ENCODE peak calls at places on chromosomes 6 and 20, in eight cellular contexts. Y, P, O, N, E, H, G and A are unnamed samples.

GRCh38 chr6:144847906-144848305 is 562.8 kb downstream of the UTRN start:
- DNase-seq in E (no peak), Y (no peak), P (no peak), O (no peak), N (no peak), H (peak), G (no peak), A (no peak)

GRCh38 chr6:132425176-132425575 is 23.9 kb upstream of the MOXD1 start:
- DNase-seq in O (peak), E (no peak), P (no peak), G (no peak), Y (no peak), H (no peak), N (no peak), A (no peak)

GRCh38 chr6:109002100-109002697 is 92.4 kb downstream of the SESN1 start:
- DNase-seq in Y (peak), O (no peak), G (no peak), E (no peak), N (no peak), H (no peak), P (peak), A (no peak)

GRCh38 chr6:108592371-108593337 is 31.9 kb downstream of the FOXO3 start:
- DNase-seq in O (peak), P (no peak), G (no peak), H (peak), N (no peak), Y (no peak), E (peak), A (peak)

GRCh38 chr6:21067521-21067920 is 526.0 kb upstream of the SOX4 start:
- DNase-seq in O (no peak), Y (peak), E (no peak), H (no peak), P (no peak), N (peak), G (no peak), A (no peak)

GRCh38 chr6:81876977-81877376 is 124.5 kb upstream of the TENT5A start:
- DNase-seq in P (no peak), E (no peak), N (no peak), O (no peak), H (no peak), G (no peak), Y (peak), A (no peak)

GRCh38 chr20:54468082-54468481 is 7.3 kb upstream of the DOK5 start:
- DNase-seq in N (no peak), E (no peak), O (no peak), Y (no peak), G (no peak), P (no peak), H (no peak), A (no peak)

GRCh38 chr20:42530855-42531674 is 658.6 kb downstream of the PTPRT start:
- DNase-seq in E (peak), G (peak), H (peak), P (peak), Y (peak), N (no peak), O (peak), A (peak)

GRCh38 chr20:611047-611842 is 1.1 kb upstream of the TCF15 start:
- DNase-seq in E (no peak), O (no peak), P (no peak), H (no peak), Y (no peak), N (no peak), G (no peak), A (no peak)

GRCh38 chr20:23294671-23295070 is 55.9 kb upstream of the NXT1 start:
- DNase-seq in N (no peak), O (no peak), P (no peak), H (no peak), E (no peak), Y (no peak), G (no peak), A (no peak)

GRCh38 chr6:80608881-80609280 is 502.4 kb downstream of the BCKDHB start:
- DNase-seq in E (no peak), Y (no peak), H (no peak), N (no peak), O (no peak), G (no peak), P (no peak), A (no peak)

GRCh38 chr6:80605165-80605989 is 498.9 kb downstream of the BCKDHB start:
- DNase-seq in N (peak), H (peak), E (peak), G (peak), O (peak), Y (peak), P (peak), A (no peak)

GRCh38 chr6:80607814-80608391 is 501.4 kb downstream of the BCKDHB start:
- DNase-seq in G (no peak), Y (peak), O (peak), N (no peak), H (peak), P (peak), E (no peak), A (no peak)

DNA sequence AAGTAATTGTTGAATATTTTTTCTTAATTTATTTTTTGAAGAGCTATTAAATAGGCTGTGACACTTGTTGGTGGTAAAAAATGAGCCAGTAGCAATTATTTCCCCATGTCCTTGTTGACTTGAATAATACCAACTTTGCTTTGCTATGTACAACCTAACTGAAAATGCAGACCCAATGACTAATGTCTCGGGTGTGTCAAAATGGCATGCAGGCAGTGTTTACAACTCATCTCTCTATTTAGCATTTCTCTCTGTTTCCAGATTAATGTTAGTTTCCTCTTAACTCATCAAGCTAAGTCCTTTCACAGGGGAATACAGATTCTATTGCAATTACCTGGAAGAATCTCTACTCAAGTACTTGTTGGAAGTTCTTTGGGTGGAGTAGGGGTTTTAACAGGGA is 504.4 kb downstream of the BCKDHB start:
- DNase-seq in E (no peak), G (no peak), H (no peak), O (no peak), N (no peak), P (no peak), Y (peak), A (no peak)
- H2AFZ ChIP-seq in E (no peak), G (no peak), H (no peak), O (no peak), N (peak), P (no peak), Y (peak), A (no peak)

GRCh38 chr6:158707826-158708225 is 58.0 kb downstream of the SYTL3 start:
- DNase-seq in N (no peak), G (no peak), H (no peak), O (no peak), Y (no peak), E (peak), P (peak), A (peak)

GRCh38 chr6:158703840-158704822 is 54.3 kb downstream of the SYTL3 start:
- DNase-seq in E (peak), H (peak), Y (peak), N (peak), G (peak), P (peak), O (peak), A (peak)

GRCh38 chr6:158706369-158706982 is 56.6 kb downstream of the SYTL3 start:
- DNase-seq in O (peak), P (peak), N (peak), E (no peak), H (peak), Y (peak), G (peak), A (peak)

GRCh38 chr6:158707120-158707519 is 57.3 kb downstream of the SYTL3 start:
- DNase-seq in Y (peak), O (no peak), G (no peak), P (peak), H (no peak), N (peak), E (no peak), A (no peak)

DNA sequence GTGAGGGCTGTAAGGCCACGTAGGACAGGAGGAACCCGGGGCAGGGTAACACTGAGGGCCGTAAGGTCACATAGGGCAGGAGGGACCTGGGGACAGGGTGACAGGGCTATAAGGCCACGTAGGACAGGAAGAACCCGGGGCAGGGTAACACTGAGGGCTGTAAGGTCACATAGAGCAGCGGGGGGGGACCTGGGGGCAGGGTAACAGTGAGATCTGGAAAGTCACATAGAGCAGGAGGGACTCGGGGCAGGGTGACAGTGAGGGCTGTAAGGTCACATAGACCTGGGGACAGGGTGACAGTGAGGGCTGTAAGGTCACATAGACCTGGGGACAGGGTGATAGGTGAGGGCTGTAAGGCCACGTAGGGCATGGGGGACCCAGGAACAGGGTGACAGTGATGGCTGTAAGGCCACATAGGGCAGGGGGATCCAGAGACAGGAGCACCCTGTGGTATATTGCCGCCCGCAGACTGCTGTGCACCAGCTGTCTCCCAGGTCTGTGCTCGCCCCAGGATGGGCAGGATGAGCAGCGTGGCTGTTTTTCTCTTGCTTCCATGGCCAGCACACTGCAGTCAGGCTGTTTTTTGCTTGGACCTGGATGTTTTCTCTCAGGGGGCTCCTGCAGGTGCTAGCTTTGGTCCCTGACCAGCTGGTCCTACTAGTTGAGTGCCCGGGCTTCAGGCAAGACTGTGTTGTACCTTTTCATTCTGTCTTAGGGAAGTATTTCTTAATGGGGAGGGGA is 55.7 kb downstream of the SYTL3 start:
- DNase-seq in G (no peak), H (no peak), P (no peak), Y (no peak), O (no peak), E (no peak), N (no peak), A (no peak)
- H3K27ac ChIP-seq in G (no peak), H (no peak), P (peak), Y (no peak), O (no peak), E (no peak), N (peak), A (no peak)

DNA sequence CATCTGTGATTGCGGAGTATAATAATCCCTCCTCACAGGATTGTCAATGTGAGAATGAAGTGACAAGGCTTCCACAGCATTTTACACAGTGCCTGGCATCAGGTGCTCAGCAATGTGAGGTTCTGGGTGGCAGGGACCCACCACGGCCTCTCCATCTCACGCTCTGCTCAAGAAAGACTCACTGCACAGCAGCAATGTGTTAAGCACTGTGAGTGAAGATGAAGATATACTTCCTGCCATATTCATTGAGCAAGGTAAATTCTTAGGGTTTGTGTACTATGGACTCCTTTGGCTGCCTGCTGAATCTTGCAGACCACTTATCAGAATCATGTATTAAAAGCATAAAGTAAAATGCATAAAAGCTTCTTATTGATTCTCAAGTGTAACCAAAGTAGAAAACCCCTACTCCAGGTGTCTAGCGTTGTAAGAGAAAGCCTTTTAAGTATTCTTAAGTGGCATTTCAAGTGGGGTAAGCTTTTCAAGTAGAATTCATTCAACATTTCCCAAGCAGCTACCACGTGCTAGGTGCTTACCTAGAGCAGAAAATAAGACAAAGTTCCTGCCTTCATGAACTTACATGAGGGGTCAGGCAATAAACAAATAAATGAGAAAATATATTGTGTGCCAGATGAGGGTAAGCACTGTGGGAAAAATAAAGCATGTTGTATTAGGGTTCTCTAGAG is 17.0 kb upstream of the MEP1A start:
- DNase-seq in G (no peak), Y (no peak), N (no peak), E (no peak), P (no peak), H (no peak), O (no peak), A (no peak)
- TF ChIP-seq EZH2phosphoT487 in G (no peak), Y (no peak), N (no peak), E (no peak), P (no peak), H (no peak), O (no peak), A (no peak)

GRCh38 chr6:25302156-25302555 is 23.0 kb downstream of the CARMIL1 start:
- DNase-seq in N (no peak), G (no peak), E (no peak), Y (no peak), O (no peak), P (no peak), H (peak), A (no peak)

GRCh38 chr6:25303234-25303633 is 24.1 kb downstream of the CARMIL1 start:
- DNase-seq in N (no peak), H (no peak), E (no peak), P (no peak), O (no peak), Y (no peak), G (no peak), A (peak)

GRCh38 chr6:25298508-25298834 is 19.3 kb downstream of the CARMIL1 start:
- DNase-seq in E (no peak), H (no peak), N (no peak), Y (no peak), P (no peak), O (no peak), G (no peak), A (peak)

GRCh38 chr6:25302677-25303128 is 23.5 kb downstream of the CARMIL1 start:
- DNase-seq in N (no peak), H (peak), Y (peak), O (no peak), P (peak), E (no peak), G (no peak), A (no peak)

GRCh38 chr6:25301358-25301757 is 22.2 kb downstream of the CARMIL1 start:
- DNase-seq in N (no peak), G (no peak), Y (no peak), H (no peak), E (peak), O (no peak), P (no peak), A (peak)
- H2AFZ ChIP-seq in N (no peak), G (no peak), Y (no peak), H (no peak), E (no peak), O (no peak), P (no peak), A (no peak)

DNA sequence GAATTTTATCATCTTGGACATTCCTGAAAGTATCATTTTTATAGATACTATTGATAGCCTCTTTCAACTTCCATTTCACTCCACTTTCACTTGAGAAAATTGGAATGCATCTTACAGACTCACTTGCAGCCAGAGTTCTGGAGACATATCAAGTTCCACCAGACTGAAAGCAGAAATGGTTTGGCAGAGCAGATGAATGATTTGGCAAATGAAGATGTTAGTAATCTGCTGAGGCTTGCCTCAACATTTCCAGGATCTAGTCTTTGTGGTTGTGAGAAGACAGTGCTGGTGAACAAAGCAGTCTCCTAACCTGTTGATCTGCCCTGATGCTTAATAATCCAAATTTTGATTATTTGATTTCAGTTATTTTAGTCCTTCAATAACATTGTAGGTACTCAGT is 202.6 kb downstream of the TRDN start:
- DNase-seq in G (no peak), P (no peak), E (no peak), H (no peak), Y (no peak), O (no peak), N (no peak), A (no peak)
- H3K27ac ChIP-seq in G (no peak), P (no peak), E (no peak), H (no peak), Y (no peak), O (no peak), N (no peak), A (no peak)

DNA sequence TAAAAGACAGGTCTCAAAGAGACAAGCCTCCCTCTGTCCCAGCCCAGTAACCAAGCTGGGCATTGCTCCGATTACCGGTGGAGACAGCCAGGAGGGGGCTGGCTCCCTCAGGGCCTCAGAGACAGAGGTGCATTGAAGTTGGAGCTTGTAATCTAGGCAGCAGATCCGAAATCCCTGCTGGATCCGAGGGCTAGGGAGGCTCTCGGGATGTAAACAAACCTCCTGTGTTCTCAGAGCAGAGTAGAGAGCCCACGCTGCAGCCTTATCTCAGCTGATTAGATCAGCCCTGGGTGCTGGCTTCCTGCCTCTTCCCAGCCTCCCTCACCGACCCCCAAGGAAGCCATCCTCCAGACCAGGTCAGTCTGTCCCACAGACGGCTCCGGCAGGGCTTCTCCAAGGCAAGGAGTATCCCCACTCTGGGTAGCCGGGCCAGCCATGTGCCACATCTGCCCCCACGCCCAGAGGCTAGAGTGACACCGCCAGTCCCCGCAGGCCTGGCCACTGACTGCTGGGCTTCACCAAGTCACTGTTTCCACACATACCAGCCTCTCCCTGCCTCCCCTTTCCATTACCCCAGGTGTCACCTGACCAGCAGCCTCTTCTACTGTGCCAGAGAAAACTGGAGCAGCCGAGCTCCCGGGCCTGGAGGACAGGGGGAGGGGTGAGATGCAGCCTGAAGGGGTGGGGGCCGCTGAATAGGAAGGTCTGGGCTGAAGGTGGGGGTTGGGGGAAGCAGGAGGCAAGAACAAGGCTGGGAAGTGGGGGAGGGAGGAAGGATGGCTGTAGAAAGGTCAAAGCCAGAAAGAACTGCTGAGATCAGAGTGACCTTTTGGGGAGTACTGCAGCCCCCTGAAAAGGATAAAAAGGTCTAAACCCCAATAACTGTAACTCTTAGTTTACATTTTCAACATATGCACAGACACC is 6.0 kb downstream of the SDC4 start:
- DNase-seq in H (peak), E (no peak), N (no peak), G (peak), Y (peak), O (peak), P (peak), A (no peak)
- TF ChIP-seq EZH2phosphoT487 in H (no peak), E (no peak), N (no peak), G (no peak), Y (no peak), O (no peak), P (no peak), A (no peak)

GRCh38 chr6:33944686-33945411 is 141.0 kb upstream of the MLN start:
- DNase-seq in G (no peak), E (no peak), Y (no peak), P (no peak), H (no peak), N (no peak), O (peak), A (no peak)

GRCh38 chr6:33949111-33949510 is 145.3 kb upstream of the MLN start:
- DNase-seq in E (no peak), H (no peak), P (no peak), O (no peak), G (no peak), N (no peak), Y (no peak), A (no peak)

GRCh38 chr6:33947916-33948594 is 144.3 kb upstream of the MLN start:
- DNase-seq in P (no peak), Y (no peak), H (no peak), E (no peak), N (no peak), G (no peak), O (no peak), A (no peak)

GRCh38 chr6:33947047-33947446 is 143.2 kb upstream of the MLN start:
- DNase-seq in H (no peak), Y (no peak), O (no peak), E (no peak), P (no peak), G (no peak), N (no peak), A (no peak)

GRCh38 chr6:33945931-33946330 is 142.1 kb upstream of the MLN start:
- DNase-seq in Y (no peak), H (no peak), O (no peak), N (no peak), G (no peak), E (no peak), P (no peak), A (no peak)
- H2AFZ ChIP-seq in Y (no peak), H (no peak), O (no peak), N (no peak), G (no peak), E (no peak), P (no peak), A (no peak)